ENCODE peak calls at places on chromosomes 16 and 17, in eight cellular contexts. G, J, R, E, V, U, Z and B are unnamed samples.

GRCh38 chr17:66526827-66527226 is 224.4 kb downstream of the PRKCA start:
- DNase-seq in R (no peak), E (no peak), J (no peak), V (no peak), Z (no peak), U (no peak), G (no peak), B (no peak)

GRCh38 chr16:65012357-65012756 is 109.5 kb downstream of the CDH11 start:
- DNase-seq in U (no peak), E (peak; percentile 88), R (no peak), Z (no peak), J (no peak), V (no peak), G (no peak), B (no peak)

GRCh38 chr16:34050787-34051320 is 591.4 kb downstream of the TP53TG3F start:
- DNase-seq in V (no peak), R (no peak), J (no peak), U (no peak), Z (no peak), G (no peak), E (no peak), B (no peak)

GRCh38 chr16:88633684-88634140 is 4.7 kb upstream of the IL17C start:
- DNase-seq in R (no peak), U (no peak), E (no peak), V (peak; percentile 41), J (no peak), G (peak; percentile 36), Z (peak; percentile 60), B (peak; percentile 90)

GRCh38 chr16:53809088-53809951 is 105.4 kb downstream of the FTO start:
- DNase-seq in U (no peak), Z (no peak), E (peak; percentile 95), V (no peak), G (no peak), J (no peak), R (no peak), B (no peak)

GRCh38 chr17:79053251-79053925 is 21.2 kb upstream of the ENGASE start:
- DNase-seq in U (no peak), E (peak; percentile 54), J (no peak), G (no peak), R (no peak), Z (no peak), V (no peak), B (no peak)

GRCh38 chr16:74770826-74771526 is 3.6 kb downstream of the FA2H start:
- DNase-seq in U (no peak), J (no peak), Z (no peak), R (no peak), V (no peak), G (no peak), E (no peak), B (no peak)

GRCh38 chr17:16374129-16374528 is 6.8 kb upstream of the UBB start:
- DNase-seq in E (peak; percentile 64), U (no peak), G (no peak), V (no peak), R (no peak), Z (peak; percentile 35), J (no peak), B (no peak)

GRCh38 chr17:55576237-55576998 is 65.2 kb upstream of the SMIM36 start:
- DNase-seq in G (no peak), Z (no peak), J (peak; percentile 67), R (peak; percentile 61), U (peak; percentile 34), E (peak; percentile 87), V (no peak), B (no peak)

GRCh38 chr16:53745753-53746258 is 41.9 kb downstream of the FTO start:
- DNase-seq in U (no peak), V (no peak), E (peak; percentile 71), J (no peak), G (no peak), Z (no peak), R (no peak), B (no peak)

GRCh38 chr16:49454426-49455180 is 81.0 kb downstream of the C16orf78 start:
- DNase-seq in G (no peak), R (no peak), J (peak; percentile 3), U (no peak), Z (no peak), V (no peak), E (no peak), B (peak; percentile 24)

GRCh38 chr16:57001026-57001669 is 11.8 kb downstream of the NLRC5 start:
- DNase-seq in G (no peak), V (no peak), E (no peak), J (no peak), R (no peak), Z (no peak), U (no peak), B (no peak)

GRCh38 chr16:928526-928925 is 42.3 kb downstream of the LMF1 start:
- DNase-seq in U (no peak), J (no peak), V (no peak), G (no peak), E (no peak), R (no peak), Z (no peak), B (no peak)

GRCh38 chr17:58136669-58137279 is 11.4 kb upstream of the OR4D1 start:
- DNase-seq in V (no peak), G (no peak), E (no peak), Z (no peak), U (no peak), R (no peak), J (no peak), B (peak; percentile 74)

GRCh38 chr17:7132511-7133094 is 18.0 kb upstream of the ASGR2 start:
- DNase-seq in Z (peak; percentile 27), E (no peak), G (no peak), V (peak; percentile 11), U (no peak), J (no peak), R (no peak), B (peak; percentile 96)

GRCh38 chr17:66420961-66421371 is 118.6 kb downstream of the PRKCA start:
- DNase-seq in Z (no peak), J (peak; percentile 61), R (peak; percentile 26), V (no peak), G (no peak), E (peak; percentile 89), U (no peak), B (peak; percentile 39)

GRCh38 chr16:79599837-79600635 is 501 bp downstream of the MAF start:
- DNase-seq in J (peak; percentile 69), U (peak; percentile 75), G (peak; percentile 69), E (peak; percentile 67), R (peak; percentile 77), Z (no peak), V (peak; percentile 4), B (peak; percentile 84)

GRCh38 chr16:10172848-10173655 is 9.2 kb downstream of the GRIN2A start:
- DNase-seq in E (peak; percentile 98), G (no peak), V (no peak), R (no peak), U (no peak), J (no peak), Z (no peak), B (peak; percentile 72)

GRCh38 chr17:81251091-81251942 is 12.2 kb downstream of the NDUFAF8 start:
- DNase-seq in U (no peak), V (no peak), J (no peak), G (no peak), Z (peak; percentile 72), E (no peak), R (no peak), B (no peak)

DNA sequence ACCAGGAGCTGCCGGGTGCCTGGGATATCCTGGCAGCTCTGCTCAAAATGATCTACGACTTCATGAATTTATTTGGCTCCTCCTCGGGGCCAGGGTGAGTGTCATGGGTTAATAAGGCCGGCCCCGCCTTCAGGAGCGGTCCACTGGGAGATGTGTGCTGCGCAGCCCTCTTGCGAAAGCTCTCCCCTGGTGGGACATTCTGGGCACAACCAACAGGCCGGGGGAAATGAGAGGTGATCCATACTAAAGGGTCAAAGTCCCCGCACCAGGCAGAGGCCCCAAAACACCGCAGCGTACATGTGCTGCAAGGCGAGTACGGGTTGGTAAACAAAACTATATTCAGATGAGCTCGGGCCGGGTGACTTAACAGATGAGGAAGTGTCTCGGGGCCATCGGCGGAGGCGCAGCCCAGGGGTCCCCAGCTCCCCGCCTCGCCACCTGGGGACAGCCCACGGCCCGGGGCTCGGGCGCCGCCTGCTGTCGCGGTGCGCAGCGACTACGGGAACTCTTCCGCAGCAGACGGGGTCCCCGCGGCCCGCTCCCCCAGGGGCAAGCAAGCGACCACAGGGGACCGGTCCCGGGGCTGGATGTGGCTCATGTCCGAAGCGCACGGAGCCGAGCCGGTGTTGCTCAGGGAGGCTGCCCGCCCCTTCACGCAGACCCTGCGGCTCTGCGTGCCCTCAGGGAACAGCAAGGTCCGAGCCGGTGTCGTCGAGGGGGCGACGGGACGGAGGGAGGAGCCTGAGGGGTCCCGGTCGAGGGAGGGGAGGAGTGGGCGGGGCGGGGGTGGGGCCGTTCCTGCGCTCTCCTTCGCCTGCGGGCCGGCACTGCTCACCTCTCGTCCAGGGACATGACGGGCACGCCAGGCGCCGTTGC is at the start of gene RAB37:
- DNase-seq in E (no peak), Z (peak; percentile 59), U (peak; percentile 48), V (peak; percentile 43), G (no peak), R (no peak), J (no peak), B (peak; percentile 95)
- TF ChIP-seq CTCF in E (no peak), Z (peak; percentile 51), U (peak; percentile 29), V (peak; percentile 58), G (peak; percentile 33), R (no peak), J (no peak), B (peak; percentile 69)

GRCh38 chr17:36848008-36848902 is 89.0 kb upstream of the LHX1 start:
- DNase-seq in U (no peak), G (no peak), Z (no peak), R (no peak), J (no peak), V (no peak), E (no peak), B (peak; percentile 75)
- H3K4me1 ChIP-seq in U (no peaks in the 10 kb centered on the region), G (no peaks in the 10 kb centered on the region), Z (no peaks in the 10 kb centered on the region), R (no peaks in the 10 kb centered on the region), J (no peaks in the 10 kb centered on the region), V (no peaks in the 10 kb centered on the region), E (peaks cover 2% of the 10 kb centered on the region), B (peaks cover 28% of the 10 kb centered on the region)

GRCh38 chr17:82374626-82375331 is 3.2 kb downstream of the UTS2R start:
- DNase-seq in J (no peak), R (no peak), G (no peak), E (no peak), Z (no peak), U (no peak), V (no peak), B (peak; percentile 70)
- H3K27me3 ChIP-seq in J (peaks cover 12% of the 10 kb centered on the region), R (peaks cover 6% of the 10 kb centered on the region), G (no peaks in the 10 kb centered on the region), E (peaks cover 46% of the 10 kb centered on the region), Z (peaks cover 89% of the 10 kb centered on the region), U (peaks cover 31% of the 10 kb centered on the region), V (peaks cover 9% of the 10 kb centered on the region), B (peaks cover 28% of the 10 kb centered on the region)

GRCh38 chr17:65235284-65235683 is 98.1 kb downstream of the RGS9 start:
- DNase-seq in J (no peak), V (no peak), U (no peak), Z (no peak), G (no peak), E (no peak), R (no peak), B (no peak)
- TF ChIP-seq CTCF in J (no peak), V (no peak), U (no peak), Z (no peak), G (no peak), E (no peak), R (no peak), B (no peak)

DNA sequence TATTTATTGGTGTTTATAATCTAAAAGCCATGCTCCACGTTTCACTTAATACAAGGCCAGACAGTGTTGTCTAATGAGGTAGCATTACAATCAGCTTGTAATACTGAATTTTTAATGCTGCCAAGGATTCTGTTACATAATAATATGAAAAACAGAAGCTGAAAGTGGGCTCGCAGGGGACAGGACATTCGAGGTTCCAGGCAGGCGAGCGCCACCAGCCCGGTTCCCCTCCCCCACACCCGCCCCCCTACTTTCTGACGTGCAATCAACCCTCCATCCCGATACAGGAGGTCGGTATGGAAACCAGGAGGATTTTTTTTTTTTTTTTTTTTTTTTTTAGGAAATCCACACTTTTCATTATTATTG is 6.2 kb upstream of the ZFHX3 start:
- DNase-seq in J (no peak), G (no peak), U (no peak), V (no peak), Z (no peak), R (no peak), E (no peak), B (peak; percentile 67)
- H3K4me1 ChIP-seq in J (peaks cover 11% of the 10 kb centered on the region), G (peaks cover 7% of the 10 kb centered on the region), U (peaks cover 52% of the 10 kb centered on the region), V (no peaks in the 10 kb centered on the region), Z (peaks cover 68% of the 10 kb centered on the region), R (peaks cover 8% of the 10 kb centered on the region), E (peaks cover 39% of the 10 kb centered on the region), B (peaks cover 6% of the 10 kb centered on the region)